ENCODE peak calls at places on chromosomes 12 and 14, in five cellular contexts. F is cardiac muscle cell; Z is PC-9; S is psoas muscle; Q is CD8-positive, alpha-beta T cell. B is an unnamed sample.
A peak's percentile ranks its signal among the peaks of the same experiment; 100 is the strongest.

GRCh38 chr12:125284945-125285344 is 219.7 kb downstream of the AACS start:
- DNase-seq in S (no peak), F (no peak), Z (no peak), Q (no peak), B (no peak)

GRCh38 chr12:120229071-120229582 is 28.2 kb upstream of the RPLP0 start:
- DNase-seq in F (peak; percentile 76), Z (peak; percentile 73), S (no peak), Q (peak; percentile 4), B (peak; percentile 69)

GRCh38 chr12:21248679-21249078 is 86.0 kb downstream of the SLCO1A2 start:
- DNase-seq in Z (no peak), Q (no peak), F (peak; percentile 29), S (no peak), B (no peak)

GRCh38 chr14:31084385-31084784 is 58.2 kb upstream of the STRN3 start:
- DNase-seq in S (peak; percentile 70), Z (no peak), F (peak; percentile 12), Q (no peak), B (no peak)

GRCh38 chr14:25026476-25027137 is 23.3 kb downstream of the STXBP6 start:
- DNase-seq in F (no peak), S (no peak), Q (no peak), Z (no peak), B (no peak)

GRCh38 chr14:54653764-54654469 is 87.0 kb downstream of the SAMD4A start:
- DNase-seq in F (no peak), S (peak; percentile 75), Z (peak; percentile 61), Q (no peak), B (peak; percentile 72)

GRCh38 chr12:8572507-8572906 is 31.8 kb upstream of the CLEC4E start:
- DNase-seq in S (no peak), Z (no peak), Q (no peak), F (no peak), B (no peak)

GRCh38 chr12:54571166-54571856 is 17.1 kb downstream of the PPP1R1A start:
- DNase-seq in S (no peak), Q (no peak), Z (no peak), F (peak; percentile 44), B (no peak)

GRCh38 chr12:98401427-98401826 is 114.0 kb upstream of the TMPO start:
- DNase-seq in Z (no peak), S (no peak), Q (no peak), F (peak; percentile 44), B (no peak)

GRCh38 chr14:78950654-78951053 is 780.5 kb downstream of the NRXN3 start:
- DNase-seq in Z (no peak), Q (no peak), F (no peak), S (no peak), B (no peak)

GRCh38 chr12:19639781-19640180 is 200.5 kb downstream of the AEBP2 start:
- DNase-seq in Q (no peak), F (no peak), Z (no peak), S (no peak), B (no peak)

GRCh38 chr14:86858043-86858442 is 1134.9 kb downstream of the GALC start:
- DNase-seq in Q (no peak), Z (no peak), S (no peak), F (no peak), B (no peak)

GRCh38 chr14:49796025-49796424 is 28.1 kb downstream of the KLHDC2 start:
- DNase-seq in F (no peak), Z (no peak), S (no peak), Q (no peak), B (no peak)

GRCh38 chr12:123532021-123532420 is 1.5 kb downstream of the RILPL1 start:
- DNase-seq in F (no peak), Q (no peak), S (no peak), Z (no peak), B (no peak)

GRCh38 chr14:36580856-36581831 is 1.3 kb downstream of the NKX2-8 start:
- DNase-seq in S (no peak), Z (peak; percentile 41), Q (no peak), F (peak; percentile 59), B (no peak)

GRCh38 chr12:47874316-47874715 is 30.5 kb downstream of the VDR start:
- DNase-seq in F (no peak), Z (no peak), Q (no peak), S (no peak), B (no peak)

GRCh38 chr12:46303039-46303666 is 34.3 kb upstream of the SLC38A1 start:
- DNase-seq in S (no peak), F (peak; percentile 47), Z (no peak), Q (peak; percentile 64), B (peak; percentile 41)

GRCh38 chr14:96698846-96699543 is 98.2 kb upstream of the VRK1 start:
- DNase-seq in Z (no peak), Q (no peak), F (no peak), S (no peak), B (no peak)

GRCh38 chr14:30223385-30223785 is 295.7 kb upstream of the PRKD1 start:
- DNase-seq in F (no peak), Q (no peak), Z (peak; percentile 82), S (peak; percentile 64), B (no peak)

GRCh38 chr14:25246751-25247150 is 196.8 kb upstream of the STXBP6 start:
- DNase-seq in S (no peak), Z (no peak), Q (no peak), F (no peak), B (no peak)

GRCh38 chr12:68587448-68587873 is 23.2 kb upstream of the RAP1B start:
- DNase-seq in Z (no peak), F (no peak), S (no peak), Q (peak; percentile 32), B (no peak)

GRCh38 chr12:53048780-53049401 is 974 bp upstream of the TNS2 start:
- DNase-seq in Z (no peak), S (peak; percentile 87), F (peak; percentile 84), Q (no peak), B (no peak)

GRCh38 chr12:11981174-11981733 is 89.5 kb upstream of the BCL2L14 start:
- DNase-seq in F (no peak), Q (peak; percentile 22), S (no peak), Z (no peak), B (no peak)

GRCh38 chr12:118299791-118300460 is 72.8 kb downstream of the TAOK3 start:
- DNase-seq in S (no peak), F (no peak), Z (no peak), Q (no peak), B (no peak)

GRCh38 chr14:35146711-35147149 is 24.4 kb downstream of the PRORP start:
- DNase-seq in F (no peak), Q (no peak), Z (no peak), S (no peak), B (no peak)

GRCh38 chr14:81401420-81402122 is 1.4 kb upstream of the STON2 start:
- DNase-seq in Z (no peak), Q (no peak), F (no peak), S (no peak), B (no peak)

GRCh38 chr12:46455648-46456352 is 83.2 kb upstream of the SLC38A2 start:
- DNase-seq in Q (no peak), Z (peak; percentile 78), S (no peak), F (no peak), B (no peak)

GRCh38 chr14:104110491-104111209 is 25.1 kb downstream of the ASPG start:
- DNase-seq in S (peak; percentile 35), Q (no peak), F (no peak), Z (peak; percentile 1), B (peak; percentile 8)

GRCh38 chr14:70254476-70254961 is 65.8 kb upstream of the SLC8A3 start:
- DNase-seq in Q (no peak), F (peak; percentile 80), Z (peak; percentile 28), S (peak; percentile 78), B (peak; percentile 65)

GRCh38 chr12:7188557-7189397 is 709 bp upstream of the PEX5 start:
- DNase-seq in Z (peak; percentile 86), Q (peak; percentile 63), S (peak; percentile 79), F (peak; percentile 81), B (peak; percentile 89)

GRCh38 chr12:64824500-64825142 is at the start of gene TBC1D30:
- DNase-seq in Z (peak; percentile 46), S (no peak), F (peak; percentile 59), Q (peak; percentile 10), B (peak; percentile 75)

GRCh38 chr14:67722293-67722692 is 20.6 kb downstream of the RDH12 start:
- DNase-seq in F (peak; percentile 53), S (peak; percentile 79), Z (no peak), Q (no peak), B (peak; percentile 57)

GRCh38 chr12:42010715-42011114 is 134.0 kb downstream of the GXYLT1 start:
- DNase-seq in Z (no peak), F (no peak), Q (no peak), S (no peak), B (no peak)

GRCh38 chr14:56118611-56119181 is 485 bp downstream of the PELI2 start:
- DNase-seq in Q (peak; percentile 31), F (no peak), S (peak; percentile 67), Z (peak; percentile 15), B (peak; percentile 12)

GRCh38 chr12:92784795-92785562 is 82.2 kb downstream of the PLEKHG7 start:
- DNase-seq in S (no peak), Z (peak; percentile 23), Q (peak; percentile 28), F (peak; percentile 89), B (peak; percentile 26)

DNA sequence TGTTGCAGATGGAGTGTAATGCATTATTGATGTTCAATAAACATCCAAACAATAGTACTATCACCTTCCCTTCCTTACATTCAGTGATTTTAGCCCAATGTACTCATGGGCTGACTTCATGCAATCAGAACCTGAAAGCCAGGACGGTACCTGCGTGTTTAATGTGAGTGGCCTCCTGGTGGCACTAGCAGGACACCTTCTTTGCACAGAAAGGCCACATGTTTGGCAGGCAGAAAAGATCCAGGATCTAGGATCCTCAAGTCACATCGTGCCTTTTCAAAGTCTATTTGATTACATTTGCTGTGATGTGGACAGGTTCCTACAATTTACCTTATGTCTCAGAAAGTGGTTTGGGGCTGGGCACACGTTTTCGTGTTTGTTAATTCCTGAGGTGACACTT is 82.9 kb downstream of the NEDD1 start:
- DNase-seq in F (peak; percentile 36), S (no peak), Z (peak; percentile 15), Q (no peak), B (peak; percentile 34)
- TF ChIP-seq CTCF in F (no peak), S (no peak), Z (peak; percentile 53), Q (no peak), B (peak; percentile 60)

GRCh38 chr12:48936379-48936979 is 11.2 kb upstream of the FKBP11 start:
- DNase-seq in Z (peak; percentile 62), Q (peak; percentile 94), F (peak; percentile 83), S (peak; percentile 83), B (peak; percentile 74)

GRCh38 chr12:48934312-48934706 is 9.0 kb upstream of the FKBP11 start:
- DNase-seq in Q (peak; percentile 9), F (peak; percentile 9), Z (no peak), S (no peak), B (no peak)

GRCh38 chr12:48932878-48933277 is 7.6 kb upstream of the FKBP11 start:
- DNase-seq in S (no peak), Z (no peak), F (no peak), Q (no peak), B (no peak)

GRCh38 chr12:48930475-48930874 is 5.2 kb upstream of the FKBP11 start:
- DNase-seq in Z (no peak), Q (no peak), S (no peak), F (no peak), B (no peak)

GRCh38 chr12:48933664-48934311 is 8.5 kb upstream of the FKBP11 start:
- DNase-seq in Z (no peak), S (no peak), F (no peak), Q (peak; percentile 25), B (no peak)
- H3K9me3 ChIP-seq in Z (no peaks in the 10 kb centered on the region), S (no peaks in the 10 kb centered on the region), F (no peaks in the 10 kb centered on the region), Q (no peaks in the 10 kb centered on the region), B (no peaks in the 10 kb centered on the region)

GRCh38 chr12:69589082-69589481 is 3.8 kb downstream of the CCT2 start:
- DNase-seq in S (no peak), Z (no peak), F (no peak), Q (no peak), B (no peak)
- H3K36me3 ChIP-seq in S (peaks cover 78% of the 10 kb centered on the region), Z (peaks cover 71% of the 10 kb centered on the region), F (peaks cover 74% of the 10 kb centered on the region), Q (peaks cover 64% of the 10 kb centered on the region), B (peaks cover 85% of the 10 kb centered on the region)

GRCh38 chr12:26058308-26058707 is 66.5 kb downstream of the BHLHE41 start:
- DNase-seq in F (no peak), S (no peak), Z (no peak), Q (no peak), B (no peak)
- TF ChIP-seq CTCF in F (no peak), S (no peak), Z (no peak), Q (no peak), B (peak; percentile 13)